ENCODE peak calls at places on chromosomes 5 and 9, in four cellular contexts. N is MM.1S, V is mammary epithelial cell, J is suprapubic skin. I is an unnamed sample.
A peak's percentile ranks its signal among the peaks of the same experiment; 100 is the strongest.

GRCh38 chr9:87441251-87441650 is 56.4 kb upstream of the DAPK1 start:
- DNase-seq in N (no peak), V (peak; percentile 63), J (no peak), I (no peak)

GRCh38 chr5:128038641-128039040 is 44.9 kb upstream of the SLC12A2 start:
- DNase-seq in N (no peak), V (peak; percentile 51), J (no peak), I (no peak)

GRCh38 chr5:147567917-147568598 is 58.2 kb upstream of the DPYSL3 start:
- DNase-seq in N (peak; percentile 15), V (peak; percentile 84), J (no peak), I (no peak)

GRCh38 chr9:37413311-37413710 is 9.2 kb upstream of the GRHPR start:
- DNase-seq in N (no peak), V (peak; percentile 52), J (no peak), I (no peak)

GRCh38 chr5:7039058-7039457 is 325.8 kb downstream of the TENT4A start:
- DNase-seq in N (no peak), V (no peak), J (no peak), I (no peak)

GRCh38 chr9:111438576-111439235 is 45.5 kb downstream of the ECPAS start:
- DNase-seq in N (no peak), V (no peak), J (no peak), I (no peak)

GRCh38 chr9:8733096-8733954 is 933.7 kb upstream of the DMAC1 start:
- DNase-seq in N (no peak), V (no peak), J (no peak), I (no peak)

GRCh38 chr5:116440329-116440895 is 134.2 kb downstream of the SEMA6A start:
- DNase-seq in N (no peak), V (no peak), J (no peak), I (no peak)

GRCh38 chr9:70011366-70011765 is 32.3 kb upstream of the MAMDC2 start:
- DNase-seq in N (no peak), V (no peak), J (no peak), I (no peak)

GRCh38 chr5:150312518-150312917 is 9.8 kb upstream of the ARSI start:
- DNase-seq in N (no peak), V (no peak), J (no peak), I (no peak)

GRCh38 chr5:2217219-2217618 is 334.5 kb upstream of the IRX4 start:
- DNase-seq in N (no peak), V (no peak), J (no peak), I (no peak)

GRCh38 chr5:59592101-59592500 is 301.4 kb downstream of the PDE4D start:
- DNase-seq in N (peak; percentile 92), V (peak; percentile 86), J (no peak), I (no peak)

GRCh38 chr9:121453232-121453892 is 46.3 kb downstream of the GGTA1 start:
- DNase-seq in N (no peak), V (no peak), J (no peak), I (no peak)

GRCh38 chr5:135016926-135017325 is 17.1 kb downstream of the PITX1 start:
- DNase-seq in N (no peak), V (no peak), J (peak; percentile 26), I (no peak)

GRCh38 chr9:69223605-69224004 is 49.5 kb downstream of the TJP2 start:
- DNase-seq in N (no peak), V (peak; percentile 49), J (no peak), I (no peak)

GRCh38 chr5:14686517-14686916 is 22.0 kb downstream of the OTULIN start:
- DNase-seq in N (no peak), V (peak; percentile 75), J (no peak), I (no peak)

GRCh38 chr9:17782750-17783149 is 203.9 kb downstream of the SH3GL2 start:
- DNase-seq in N (no peak), V (no peak), J (no peak), I (no peak)

GRCh38 chr9:17777465-17777864 is 198.6 kb downstream of the SH3GL2 start:
- DNase-seq in N (no peak), V (no peak), J (no peak), I (no peak)

DNA sequence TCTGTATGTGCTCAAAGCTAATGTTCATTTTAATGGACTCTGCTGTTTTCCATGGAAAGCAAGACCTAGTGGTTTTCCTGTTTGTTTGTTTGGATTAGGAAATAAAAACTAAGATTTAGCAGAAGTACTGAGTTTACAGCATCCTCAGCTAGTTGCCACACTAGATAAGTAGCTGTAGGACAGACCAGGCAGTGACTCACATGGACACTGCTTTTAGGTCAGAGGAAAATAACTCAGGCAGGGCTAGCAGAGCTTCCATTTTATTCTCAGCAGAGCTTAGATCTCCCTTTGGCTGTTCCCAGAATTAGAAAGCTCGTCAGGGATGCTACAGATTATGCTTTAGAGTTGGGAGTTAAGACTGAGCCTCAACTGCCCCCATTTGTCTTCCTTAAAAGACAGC is 204.4 kb downstream of the SH3GL2 start:
- DNase-seq in N (no peak), V (no peak), J (no peak), I (no peak)
- H3K4me3 ChIP-seq in N (no peak overlapping the region), V (no peak overlapping the region), J (no peak overlapping the region), I (no peak overlapping the region)

GRCh38 chr9:123465304-123465703 is 109.3 kb downstream of the CRB2 start:
- DNase-seq in N (no peak), V (no peak), J (no peak), I (no peak)
- TF ChIP-seq CTCF in N (no peak), V (no peak), J (no peak), I (no peak)

DNA sequence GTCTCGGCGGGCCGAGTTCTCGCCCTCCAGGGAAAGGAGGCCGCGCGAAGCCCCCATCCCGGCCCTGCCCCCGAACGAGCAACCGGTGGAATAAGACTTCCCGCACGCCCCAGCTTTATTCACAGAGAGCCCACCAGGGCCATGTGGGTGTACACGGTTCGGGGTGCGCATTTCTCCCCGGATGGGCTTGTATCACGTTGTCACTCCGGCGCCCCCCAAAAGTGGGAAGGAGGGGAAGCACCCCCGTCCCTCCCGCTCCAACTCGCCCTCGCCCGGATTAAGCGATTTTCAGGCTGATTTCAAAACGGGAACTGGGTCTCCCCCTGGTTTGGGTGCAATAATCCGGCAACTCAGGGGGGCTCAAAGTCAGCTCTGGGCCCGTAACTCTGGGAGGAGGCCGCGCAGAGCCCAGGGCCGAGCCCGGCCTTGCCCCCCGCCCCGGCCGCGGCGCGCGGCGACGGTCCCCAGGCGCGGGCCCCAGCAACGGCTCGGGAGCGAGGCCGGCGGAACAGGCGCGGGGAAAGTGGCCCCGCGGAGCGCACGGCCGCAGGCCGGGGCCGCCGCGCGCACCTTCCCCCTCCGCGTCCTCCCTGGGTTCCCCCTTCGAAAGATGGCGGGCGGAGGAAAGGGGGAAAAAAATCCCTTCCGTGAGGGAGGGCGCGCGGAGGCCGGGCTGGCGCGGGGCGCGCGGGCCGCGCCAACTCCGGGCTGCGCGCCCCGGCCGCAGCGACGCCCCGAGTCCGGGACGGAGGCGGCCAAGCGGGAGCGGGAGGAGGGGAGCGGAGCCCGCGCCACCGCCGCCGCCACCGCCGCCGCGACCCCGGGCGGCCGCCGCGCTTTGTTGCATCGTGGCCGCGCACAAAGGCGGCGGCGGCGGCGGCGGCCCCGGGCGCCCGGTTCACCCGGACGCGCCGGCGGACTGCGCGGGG is 639 bp downstream of the BRD3 start:
- DNase-seq in N (peak; percentile 17), V (peak; percentile 19), J (peak; percentile 75), I (peak; percentile 42)
- H3K4me3 ChIP-seq in N (peak overlapping the region; percentile 74), V (peak overlapping the region; percentile 75), J (peak overlapping the region; percentile 91), I (peak overlapping the region; percentile 47)

GRCh38 chr9:27572036-27572435 is 1.2 kb downstream of the C9orf72 start:
- DNase-seq in N (no peak), V (no peak), J (no peak), I (no peak)

GRCh38 chr9:27569406-27569805 is 3.9 kb downstream of the C9orf72 start:
- DNase-seq in N (no peak), V (peak; percentile 30), J (no peak), I (no peak)

GRCh38 chr9:27572918-27573698 is at the start of gene C9orf72:
- DNase-seq in N (peak; percentile 52), V (no peak), J (peak; percentile 89), I (peak; percentile 89)

GRCh38 chr9:27572566-27572917 is 739 bp downstream of the C9orf72 start:
- DNase-seq in N (peak; percentile 10), V (peak; percentile 67), J (no peak), I (no peak)

GRCh38 chr9:27573699-27574265 is 501 bp upstream of the C9orf72 start:
- DNase-seq in N (peak; percentile 93), V (peak; percentile 99), J (peak; percentile 99), I (peak; percentile 93)
- TF ChIP-seq CTCF in N (no peak), V (no peak), J (no peak), I (no peak)

GRCh38 chr5:141657937-141658545 is 6.8 kb upstream of the FCHSD1 start:
- DNase-seq in N (no peak), V (peak; percentile 82), J (no peak), I (no peak)

GRCh38 chr5:141654298-141654697 is 3.1 kb upstream of the FCHSD1 start:
- DNase-seq in N (no peak), V (no peak), J (no peak), I (no peak)

GRCh38 chr5:141656396-141656795 is 5.2 kb upstream of the FCHSD1 start:
- DNase-seq in N (no peak), V (no peak), J (no peak), I (no peak)

GRCh38 chr5:141651728-141652105 is 499 bp upstream of the FCHSD1 start:
- DNase-seq in N (no peak), V (no peak), J (no peak), I (no peak)

DNA sequence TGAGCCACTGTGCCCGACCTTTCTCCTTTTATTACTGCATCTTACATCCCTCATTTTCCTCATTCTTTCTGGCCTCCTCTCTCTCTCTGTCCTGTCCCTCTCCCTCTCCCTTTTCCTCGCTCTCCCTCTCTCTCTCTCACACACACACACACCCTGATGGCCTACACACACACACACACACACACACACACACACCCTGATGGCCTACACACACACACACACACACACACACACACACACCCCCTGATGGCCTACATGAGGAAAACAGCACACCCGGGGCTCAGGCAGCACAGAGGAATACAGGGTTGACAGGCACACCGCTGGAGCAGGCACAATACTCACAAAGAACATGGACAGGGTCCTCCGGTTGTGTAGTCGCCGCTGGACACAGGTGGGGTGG is 3.8 kb upstream of the FCHSD1 start:
- DNase-seq in N (no peak), V (no peak), J (no peak), I (no peak)
- H3K4me3 ChIP-seq in N (no peak overlapping the region), V (no peak overlapping the region), J (no peak overlapping the region), I (no peak overlapping the region)

GRCh38 chr9:95738438-95738837 is 137.1 kb upstream of the ERCC6L2 start:
- DNase-seq in N (no peak), V (no peak), J (no peak), I (no peak)

GRCh38 chr9:95736891-95737522 is 138.5 kb upstream of the ERCC6L2 start:
- DNase-seq in N (no peak), V (no peak), J (no peak), I (no peak)

GRCh38 chr9:95735701-95736100 is 139.8 kb upstream of the ERCC6L2 start:
- DNase-seq in N (no peak), V (peak; percentile 3), J (no peak), I (no peak)

GRCh38 chr9:95733687-95734659 is 141.5 kb upstream of the ERCC6L2 start:
- DNase-seq in N (no peak), V (no peak), J (no peak), I (no peak)

GRCh38 chr9:95736370-95736769 is 139.1 kb upstream of the ERCC6L2 start:
- DNase-seq in N (no peak), V (no peak), J (no peak), I (no peak)
- TF ChIP-seq CTCF in N (no peak), V (peak; percentile 37), J (no peak), I (no peak)